ENCODE peak calls at places on chromosomes 11 and 22, in five cellular contexts. Y is neural crest cell, Q is left ventricle myocardium inferior, T is T-cell, O is Right ventricle myocardium superior. A is an unnamed sample.

GRCh38 chr11:33063326-33063775 is 24.0 kb downstream of the TCP11L1 start:
- DNase-seq in Y (no peak), Q (no peak), T (no peak), O (no peak), A (no peak)

GRCh38 chr11:110432713-110433392 is 3.1 kb downstream of the FDX1 start:
- DNase-seq in Y (no peak), Q (no peak), T (no peak), O (no peak), A (no peak)

GRCh38 chr11:12921580-12922157 is 87.4 kb upstream of the RASSF10 start:
- DNase-seq in Y (no peak), Q (no peak), T (no peak), O (no peak), A (no peak)

GRCh38 chr22:41597635-41597953 is 8.0 kb upstream of the PMM1 start:
- DNase-seq in Y (no peak), Q (no peak), T (no peak), O (no peak), A (no peak)

GRCh38 chr22:47406896-47407295 is 644.4 kb downstream of the TBC1D22A start:
- DNase-seq in Y (no peak), Q (no peak), T (no peak), O (no peak), A (no peak)

GRCh38 chr11:113274708-113275582 is 39.4 kb upstream of the TTC12 start:
- DNase-seq in Y (no peak), Q (no peak), T (no peak), O (no peak), A (no peak)

GRCh38 chr11:130828741-130829140 is 87.5 kb downstream of the SNX19 start:
- DNase-seq in Y (no peak), Q (peak; percentile 26), T (no peak), O (peak; percentile 57), A (peak; percentile 47)

GRCh38 chr22:17120281-17120680 is 879 bp downstream of the TMEM121B start:
- DNase-seq in Y (peak; percentile 59), Q (peak; percentile 55), T (peak; percentile 37), O (peak; percentile 72), A (no peak)

GRCh38 chr11:118872403-118872821 is 11.3 kb upstream of the CXCR5 start:
- DNase-seq in Y (no peak), Q (no peak), T (peak; percentile 37), O (no peak), A (no peak)

GRCh38 chr22:22884888-22885840 is 2.5 kb upstream of the IGLL5 start:
- DNase-seq in Y (no peak), Q (no peak), T (no peak), O (no peak), A (no peak)

GRCh38 chr11:848380-848931 is 5.8 kb downstream of the TSPAN4 start:
- DNase-seq in Y (no peak), Q (no peak), T (peak; percentile 50), O (peak; percentile 67), A (no peak)

GRCh38 chr22:23113067-23113846 is 28.5 kb downstream of the RSPH14 start:
- DNase-seq in Y (no peak), Q (peak; percentile 29), T (no peak), O (peak; percentile 53), A (no peak)

GRCh38 chr11:110366234-110366633 is 63.5 kb upstream of the FDX1 start:
- DNase-seq in Y (no peak), Q (peak; percentile 60), T (no peak), O (peak; percentile 68), A (no peak)

GRCh38 chr11:90134420-90135003 is at the start of gene NAALAD2:
- DNase-seq in Y (peak; percentile 63), Q (peak; percentile 53), T (no peak), O (peak; percentile 65), A (peak; percentile 52)

GRCh38 chr11:65150513-65151271 is 16.4 kb upstream of the SYVN1 start:
- DNase-seq in Y (no peak), Q (peak; percentile 83), T (no peak), O (peak; percentile 92), A (peak; percentile 73)

GRCh38 chr22:31526275-31526674 is 29.9 kb downstream of the SFI1 start:
- DNase-seq in Y (no peak), Q (no peak), T (no peak), O (no peak), A (no peak)

GRCh38 chr22:49807780-49808708 is 19.6 kb downstream of the BRD1 start:
- DNase-seq in Y (no peak), Q (no peak), T (peak; percentile 56), O (no peak), A (no peak)

GRCh38 chr22:44524806-44525205 is 26.8 kb upstream of the RTL6 start:
- DNase-seq in Y (no peak), Q (no peak), T (no peak), O (no peak), A (no peak)

GRCh38 chr22:28116261-28116673 is 197.2 kb upstream of the PITPNB start:
- DNase-seq in Y (no peak), Q (peak; percentile 25), T (no peak), O (peak; percentile 55), A (peak; percentile 81)

GRCh38 chr11:109329716-109330115 is 92.3 kb upstream of the C11orf87 start:
- DNase-seq in Y (no peak), Q (no peak), T (no peak), O (no peak), A (no peak)

A was measured in uterus.